ENCODE peak calls at places on chromosomes 11 and 22, in five cellular contexts. P is HCT116, K is GM12878, C is K562, G is HepG2. F is an unnamed sample.

GRCh38 chr11:114893329-114893728 is 215.0 kb downstream of the NXPE2 start:
- DNase-seq in P (no peak), K (no peak), C (no peak), G (no peak), F (no peak)

GRCh38 chr11:93467054-93467453 is 76.1 kb downstream of the SMCO4 start:
- DNase-seq in P (no peak), K (no peak), C (no peak), G (no peak), F (no peak)

GRCh38 chr11:75245356-75246005 is 4.9 kb downstream of the TPBGL start:
- DNase-seq in P (no peak), K (no peak), C (no peak), G (peak), F (peak)

GRCh38 chr11:88318017-88318416 is 19.5 kb downstream of the CTSC start:
- DNase-seq in P (no peak), K (no peak), C (no peak), G (no peak), F (no peak)

GRCh38 chr11:13923182-13923581 is 39.3 kb upstream of the SPON1 start:
- DNase-seq in P (peak), K (no peak), C (no peak), G (no peak), F (no peak)

GRCh38 chr22:19740586-19740985 is 17.2 kb downstream of the GP1BB start:
- DNase-seq in P (no peak), K (no peak), C (no peak), G (no peak), F (no peak)

GRCh38 chr11:358129-358805 is 11.0 kb upstream of the B4GALNT4 start:
- DNase-seq in P (no peak), K (no peak), C (peak), G (no peak), F (no peak)

GRCh38 chr11:70544774-70545625 is 146.7 kb downstream of the CTTN start:
- DNase-seq in P (no peak), K (no peak), C (no peak), G (no peak), F (no peak)

GRCh38 chr11:107563702-107564101 is 1.8 kb downstream of the ALKBH8 start:
- DNase-seq in P (peak), K (no peak), C (peak), G (peak), F (peak)

GRCh38 chr22:25746012-25746373 is 4.0 kb downstream of the MYO18B start:
- DNase-seq in P (no peak), K (no peak), C (no peak), G (no peak), F (peak)

GRCh38 chr22:50302564-50302963 is 4.9 kb downstream of the PLXNB2 start:
- DNase-seq in P (no peak), K (no peak), C (no peak), G (no peak), F (peak)

GRCh38 chr11:61919113-61919840 is 1.9 kb upstream of the RAB3IL1 start:
- DNase-seq in P (no peak), K (no peak), C (peak), G (no peak), F (no peak)

GRCh38 chr11:69380921-69381581 is 87.1 kb downstream of the MYEOV start:
- DNase-seq in P (no peak), K (no peak), C (no peak), G (no peak), F (no peak)
- H2AFZ ChIP-seq in P (no peak), K (no peak), C (peak), G (no peak), F (no peak)

GRCh38 chr22:43113516-43114251 is 3.1 kb downstream of the BIK start:
- DNase-seq in P (no peak), K (no peak), C (no peak), G (peak), F (no peak)

GRCh38 chr22:43110444-43110926 is at the start of gene BIK:
- DNase-seq in P (no peak), K (no peak), C (peak), G (peak), F (peak)

GRCh38 chr22:43109921-43110443 is 568 bp upstream of the BIK start:
- DNase-seq in P (no peak), K (no peak), C (peak), G (no peak), F (no peak)

GRCh38 chr22:43109511-43109910 is 1.0 kb upstream of the BIK start:
- DNase-seq in P (no peak), K (no peak), C (no peak), G (no peak), F (no peak)

DNA sequence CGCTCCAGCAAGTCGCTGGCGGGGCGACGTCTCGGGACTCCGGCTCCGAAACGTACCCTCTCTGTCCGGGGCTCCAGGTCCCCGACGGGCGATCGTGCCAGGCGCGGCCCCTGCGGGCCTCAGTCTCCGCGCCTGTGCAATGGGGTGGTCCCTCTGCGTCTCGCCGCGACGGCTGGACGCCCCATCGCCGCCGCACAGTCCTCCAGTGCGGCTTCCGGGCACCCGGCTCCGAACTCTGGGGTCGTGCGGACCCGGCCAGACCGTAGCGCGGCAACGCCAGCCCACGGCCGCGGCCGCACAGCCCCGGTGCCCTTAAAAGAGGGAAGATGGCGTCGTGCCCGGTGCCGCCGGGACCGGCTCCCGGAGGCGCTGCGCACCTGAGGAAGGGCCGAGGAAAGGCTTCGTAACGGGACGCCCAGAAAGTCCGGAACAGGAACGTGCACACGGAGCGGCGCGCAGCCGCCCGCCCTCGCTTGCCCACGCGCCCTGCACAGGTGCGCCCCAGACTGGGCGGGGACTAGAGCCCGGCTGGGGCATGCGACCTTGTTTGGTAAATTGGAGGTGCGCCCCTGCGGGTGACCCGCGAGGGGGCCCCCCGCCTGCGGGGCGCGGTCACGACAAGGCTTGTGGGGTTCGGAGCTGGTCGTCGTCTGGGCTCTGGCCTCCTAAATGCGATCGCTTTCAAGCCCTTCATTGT is 525 bp downstream of the BIK start:
- DNase-seq in P (no peak), K (no peak), C (peak), G (no peak), F (peak)
- H3K9ac ChIP-seq in P (peak), K (peak), C (no peak), G (peak), F (no peak)

DNA sequence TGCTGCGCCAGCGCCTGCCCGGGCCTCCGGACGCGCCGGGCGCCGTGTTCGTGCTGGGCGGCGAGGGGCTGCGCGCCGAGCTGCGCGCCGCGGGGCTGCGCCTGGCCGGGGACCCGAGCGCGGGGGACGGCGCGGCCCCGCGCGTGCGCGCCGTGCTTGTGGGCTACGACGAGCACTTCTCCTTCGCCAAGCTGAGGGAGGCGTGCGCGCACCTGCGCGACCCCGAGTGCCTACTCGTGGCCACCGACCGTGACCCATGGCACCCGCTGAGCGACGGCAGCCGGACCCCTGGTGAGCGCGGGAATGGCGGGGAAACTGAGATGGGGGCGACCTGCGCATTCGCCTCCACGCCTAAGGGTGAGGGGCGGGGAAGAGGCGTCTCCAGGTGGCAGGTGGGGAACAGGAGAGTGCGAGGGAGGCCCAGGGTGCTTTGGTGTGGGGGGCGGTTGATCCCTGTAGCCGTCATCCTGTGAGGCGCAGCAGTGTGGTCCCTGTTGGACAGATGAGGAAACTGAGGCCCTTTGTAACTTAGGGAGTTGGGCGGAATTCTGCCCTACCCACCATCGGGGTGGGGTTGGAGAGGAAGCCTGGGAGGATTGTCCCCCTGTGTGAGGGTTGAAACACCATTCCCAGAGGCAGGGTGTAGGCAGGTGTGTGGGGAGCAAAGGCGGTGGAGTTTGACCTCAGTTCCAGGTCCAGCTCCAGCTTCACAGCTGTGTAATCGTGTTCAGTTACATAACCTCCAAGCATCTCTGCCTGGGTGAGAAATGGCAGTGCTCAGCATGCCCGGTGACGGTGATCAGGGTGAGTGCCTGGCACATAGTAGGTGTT is 758 bp downstream of the PDXP start:
- DNase-seq in P (no peak), K (no peak), C (peak), G (peak), F (peak)
- TF ChIP-seq REST in P (no peak), K (no peak), C (no peak), G (no peak), F (no peak)

DNA sequence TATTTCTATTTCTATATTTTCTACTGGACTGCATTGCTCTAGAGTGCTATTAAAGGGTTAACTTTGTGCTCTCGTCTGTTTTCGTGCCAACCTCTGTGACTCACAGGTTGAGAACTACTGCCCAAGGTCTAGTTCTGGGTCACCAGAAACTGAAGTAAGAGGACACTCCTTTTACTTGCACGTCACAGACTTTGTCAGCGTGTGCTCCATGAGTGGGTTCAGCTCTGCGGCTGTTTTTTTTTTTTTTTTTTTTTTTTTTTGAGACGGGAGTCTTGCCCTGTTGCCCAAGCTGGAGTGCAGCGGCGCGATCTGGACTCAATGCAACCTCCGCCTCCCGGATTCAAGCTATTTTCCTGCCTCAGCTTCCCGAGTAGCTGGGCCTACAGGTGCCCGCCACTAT is 49.8 kb downstream of the CLMP start:
- DNase-seq in P (peak), K (no peak), C (no peak), G (peak), F (peak)
- H2AFZ ChIP-seq in P (peak), K (no peak), C (no peak), G (no peak), F (peak)

GRCh38 chr11:63608353-63609345 is 5.6 kb downstream of the PLAAT3 start:
- DNase-seq in P (no peak), K (no peak), C (no peak), G (no peak), F (no peak)
- H3K9ac ChIP-seq in P (no peak), K (no peak), C (no peak), G (no peak), F (no peak)

DNA sequence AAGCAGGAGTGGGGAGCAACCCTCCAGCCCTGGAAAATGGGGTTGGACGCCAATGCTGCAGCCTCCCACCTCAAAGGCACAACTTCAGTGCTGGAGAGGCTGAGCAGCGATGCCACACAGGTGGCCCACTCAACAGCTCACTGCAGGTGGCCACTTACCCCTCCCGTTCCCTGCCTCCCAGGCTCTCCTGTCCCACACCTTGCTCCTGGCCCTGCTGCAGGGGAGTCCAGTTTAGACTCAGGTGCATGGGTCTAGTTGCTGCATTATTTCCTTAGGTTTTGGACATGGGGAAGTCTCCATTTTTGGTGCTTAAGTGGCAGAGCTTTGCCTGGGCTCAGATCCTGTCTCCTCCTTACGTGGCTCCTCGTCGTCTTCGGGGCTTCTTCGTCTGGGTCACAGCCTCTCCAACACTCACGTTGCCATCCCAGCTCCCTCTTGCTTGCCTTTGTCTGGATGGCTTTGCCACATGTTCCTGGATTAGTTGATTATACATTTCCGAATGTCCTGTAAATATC is 898.3 kb downstream of the BRD1 start:
- DNase-seq in P (no peak), K (no peak), C (no peak), G (no peak), F (no peak)
- TF ChIP-seq REST in P (no peak), K (no peak), C (no peak), G (no peak), F (no peak)

DNA sequence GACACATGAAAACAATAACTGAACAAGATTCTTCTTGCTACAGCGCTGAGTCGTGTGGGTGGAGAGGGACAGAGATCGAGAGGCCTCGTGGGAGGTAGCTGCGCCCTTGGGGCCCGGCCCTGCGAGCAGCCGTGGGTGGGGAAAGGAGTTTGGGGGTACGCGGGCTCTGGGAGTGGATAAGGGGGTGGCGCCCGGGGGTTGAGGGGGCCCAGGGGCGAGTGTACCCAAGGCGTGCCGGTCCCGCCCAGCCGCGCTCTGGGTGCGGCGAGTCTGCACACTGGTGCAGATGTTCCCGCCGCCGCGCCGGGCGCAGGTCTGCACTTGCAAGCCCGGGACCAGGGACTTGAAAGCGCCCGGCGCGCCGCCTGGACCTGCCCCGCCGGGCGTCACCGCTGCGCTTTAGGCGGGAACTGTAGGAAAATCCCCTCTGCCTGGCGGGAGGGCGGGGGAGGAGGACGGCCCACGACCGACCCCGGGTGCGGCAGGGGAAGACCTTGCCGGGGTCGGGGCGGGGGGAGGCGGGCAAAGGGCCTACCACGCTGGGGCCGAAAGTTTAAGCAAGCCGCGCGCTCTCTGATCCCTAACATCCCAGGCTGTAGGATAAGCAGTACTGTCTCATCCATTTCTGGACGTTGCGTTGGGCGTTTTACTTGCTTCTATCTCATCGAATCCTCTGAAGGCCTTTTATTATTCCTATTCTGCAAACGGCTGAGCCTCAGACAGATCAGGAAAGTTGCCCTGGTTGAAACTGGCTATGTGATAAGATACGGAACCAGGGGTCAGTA is 1.4 kb upstream of the KREMEN1 start:
- DNase-seq in P (no peak), K (no peak), C (no peak), G (peak), F (no peak)
- H2AFZ ChIP-seq in P (peak), K (no peak), C (peak), G (no peak), F (no peak)

GRCh38 chr11:35082322-35083180 is 56.4 kb upstream of the CD44 start:
- DNase-seq in P (peak), K (peak), C (peak), G (no peak), F (no peak)
- H3K9ac ChIP-seq in P (peak), K (peak), C (no peak), G (no peak), F (peak)

DNA sequence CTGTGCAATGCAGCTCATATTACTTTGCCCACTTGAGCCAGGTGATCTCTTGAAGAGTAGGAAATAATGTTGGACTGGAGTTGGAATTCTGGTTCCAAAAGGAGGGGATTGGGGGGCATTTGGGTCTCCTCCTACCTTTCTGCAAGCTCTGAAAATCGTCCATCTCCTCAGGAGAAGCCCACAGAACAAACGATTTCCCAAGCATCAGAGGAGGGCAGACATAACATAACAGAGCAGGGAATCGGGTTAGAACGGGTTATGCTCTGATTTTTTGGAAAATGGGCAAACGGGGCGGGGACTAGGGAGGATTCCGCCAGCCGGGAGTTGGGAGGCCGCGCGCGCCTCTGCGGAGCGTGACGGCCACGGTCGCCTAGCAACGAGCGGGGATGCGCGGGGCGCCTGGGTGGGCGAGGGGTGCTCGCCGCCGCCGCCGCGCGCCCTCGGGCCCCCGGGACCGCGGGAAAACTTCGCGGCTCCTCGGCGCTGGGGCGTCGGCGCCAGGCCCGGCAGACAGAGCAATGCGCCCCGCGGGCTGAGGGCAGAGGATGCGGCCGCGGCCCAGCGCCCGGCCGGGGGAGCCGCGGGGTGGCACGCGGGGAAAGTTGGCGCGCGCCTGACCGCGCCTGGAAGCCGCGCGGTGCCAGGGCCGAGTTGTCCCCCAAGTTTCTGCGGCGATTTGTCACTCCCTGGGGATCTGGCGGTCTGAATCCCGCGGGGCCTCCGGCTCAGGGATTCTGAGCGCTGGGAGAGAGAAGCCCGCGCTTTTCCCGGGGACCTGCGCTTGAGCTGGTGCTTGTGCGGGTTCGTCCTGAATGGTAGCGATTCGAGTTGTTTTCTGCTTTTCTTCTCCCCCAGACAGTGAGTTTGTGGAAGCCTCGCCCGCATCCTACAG is 27.8 kb upstream of the AMOTL1 start:
- DNase-seq in P (no peak), K (no peak), C (peak), G (no peak), F (peak)
- TF ChIP-seq REST in P (no peak), K (no peak), C (no peak), G (no peak), F (no peak)

DNA sequence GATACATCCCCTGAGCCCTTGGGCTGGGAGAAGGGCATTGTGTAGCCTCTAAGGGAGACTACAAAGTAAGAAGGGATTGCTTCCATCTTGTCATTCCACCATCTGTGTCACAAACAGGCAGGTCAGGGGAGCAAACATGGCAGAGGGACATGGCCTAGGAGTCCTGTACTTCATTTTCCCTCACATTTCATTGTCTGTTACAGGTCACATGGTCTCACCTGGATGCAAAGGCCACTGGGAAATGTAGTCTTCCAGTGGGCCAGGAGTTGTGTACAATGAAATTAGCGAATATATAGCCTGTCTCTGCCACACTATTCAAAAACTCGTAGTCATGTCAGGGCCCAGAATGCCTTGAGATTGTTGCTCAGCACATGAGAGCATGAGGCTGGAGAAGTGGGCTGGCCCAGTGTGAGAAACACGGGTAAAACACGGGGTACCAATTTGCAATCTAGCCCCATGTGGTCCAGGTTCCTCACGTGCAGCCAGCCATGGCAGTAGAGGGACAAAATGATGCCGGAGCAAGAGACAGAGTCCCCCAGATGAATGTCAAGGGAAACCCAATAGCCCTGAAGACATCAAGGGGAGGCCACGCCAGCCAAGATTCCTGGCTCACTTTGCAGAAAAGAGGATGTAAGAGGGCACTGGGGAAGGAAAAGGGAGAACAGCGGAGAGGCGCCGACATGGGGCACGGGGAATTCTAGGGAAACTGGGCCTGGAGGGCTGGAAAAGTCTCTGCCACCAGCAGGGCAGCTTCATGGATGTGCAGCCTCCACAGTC is 47.7 kb upstream of the EMID1 start:
- DNase-seq in P (peak), K (no peak), C (peak), G (peak), F (no peak)
- H2AFZ ChIP-seq in P (peak), K (no peak), C (peak), G (no peak), F (no peak)